ENCODE peak calls at places on chromosomes 13 and 19, in four cellular contexts. L is uterus, F is body of pancreas, U is PC-3. T is an unnamed sample.

GRCh38 chr19:56683119-56683518 is 11.6 kb upstream of the ZNF835 start:
- DNase-seq in L (no peak), F (no peak), U (no peak), T (no peak)

GRCh38 chr19:49798574-49798973 is 14.5 kb downstream of the FUZ start:
- DNase-seq in L (no peak), F (no peak), U (no peak), T (no peak)

GRCh38 chr19:46954502-46955004 is 65.1 kb upstream of the NPAS1 start:
- DNase-seq in L (no peak), F (no peak), U (no peak), T (no peak)

GRCh38 chr13:93146584-93147292 is 79.9 kb upstream of the GPC6 start:
- DNase-seq in L (no peak), F (no peak), U (peak), T (peak)

GRCh38 chr13:112626124-112626523 is 38.2 kb upstream of the TUBGCP3 start:
- DNase-seq in L (no peak), F (no peak), U (no peak), T (no peak)

GRCh38 chr19:37361994-37362393 is 8.9 kb upstream of the ZNF527 start:
- DNase-seq in L (no peak), F (no peak), U (no peak), T (no peak)

GRCh38 chr13:110116072-110116487 is 190.9 kb downstream of the COL4A1 start:
- DNase-seq in L (peak), F (peak), U (peak), T (no peak)

GRCh38 chr19:49256691-49257090 is 68.3 kb downstream of the SLC6A16 start:
- DNase-seq in L (no peak), F (no peak), U (no peak), T (no peak)

GRCh38 chr13:31409678-31410356 is 210.0 kb downstream of the B3GLCT start:
- DNase-seq in L (no peak), F (no peak), U (peak), T (no peak)

GRCh38 chr19:34316741-34317241 is 48.2 kb upstream of the GPI start:
- DNase-seq in L (no peak), F (no peak), U (peak), T (no peak)

GRCh38 chr19:49017666-49018351 is 918 bp upstream of the LHB start:
- DNase-seq in L (peak), F (peak), U (peak), T (no peak)

GRCh38 chr13:59364508-59365187 is 799.1 kb downstream of the DIAPH3 start:
- DNase-seq in L (no peak), F (no peak), U (no peak), T (no peak)

GRCh38 chr13:32993109-32993508 is 23.1 kb upstream of the KL start:
- DNase-seq in L (no peak), F (no peak), U (no peak), T (no peak)

GRCh38 chr13:94707400-94708021 is 4.8 kb downstream of the SOX21 start:
- DNase-seq in L (no peak), F (no peak), U (no peak), T (no peak)

GRCh38 chr19:18629166-18630088 is 7.4 kb upstream of the KLHL26 start:
- DNase-seq in L (no peak), F (peak), U (no peak), T (no peak)

GRCh38 chr19:35254341-35255297 is 5.8 kb downstream of the LSR start:
- DNase-seq in L (no peak), F (no peak), U (no peak), T (no peak)

GRCh38 chr13:88103824-88104223 is 432.7 kb downstream of the SLITRK5 start:
- DNase-seq in L (no peak), F (no peak), U (no peak), T (no peak)

GRCh38 chr13:36158606-36159005 is 27.4 kb upstream of the DCLK1 start:
- DNase-seq in L (no peak), F (no peak), U (peak), T (no peak)

GRCh38 chr13:51083706-51084105 is 27.4 kb downstream of the C13orf42 start:
- DNase-seq in L (no peak), F (no peak), U (no peak), T (no peak)

GRCh38 chr19:12947702-12948596 is 2.3 kb downstream of the RAD23A start:
- DNase-seq in L (no peak), F (no peak), U (no peak), T (no peak)

GRCh38 chr13:67140006-67140405 is 90.1 kb downstream of the PCDH9 start:
- DNase-seq in L (no peak), F (no peak), U (no peak), T (no peak)

GRCh38 chr13:44715287-44716224 is 139.4 kb upstream of the TSC22D1 start:
- DNase-seq in L (no peak), F (no peak), U (peak), T (peak)

GRCh38 chr19:13935765-13936486 is 2.3 kb downstream of the PODNL1 start:
- DNase-seq in L (no peak), F (no peak), U (no peak), T (no peak)

GRCh38 chr13:66210677-66211076 is 1019.5 kb downstream of the PCDH9 start:
- DNase-seq in L (no peak), F (no peak), U (peak), T (peak)

GRCh38 chr13:26518433-26519084 is 38.9 kb upstream of the WASF3 start:
- DNase-seq in L (no peak), F (no peak), U (no peak), T (no peak)

GRCh38 chr19:9799162-9799561 is 19.7 kb downstream of the FBXL12 start:
- DNase-seq in L (no peak), F (no peak), U (no peak), T (no peak)

GRCh38 chr19:29643361-29643935 is 21.8 kb upstream of the PLEKHF1 start:
- DNase-seq in L (no peak), F (no peak), U (no peak), T (no peak)

GRCh38 chr13:86870388-86870966 is 800.7 kb upstream of the SLITRK5 start:
- DNase-seq in L (no peak), F (no peak), U (peak), T (no peak)

GRCh38 chr13:112588490-112589297 is 741 bp upstream of the TUBGCP3 start:
- DNase-seq in L (no peak), F (peak), U (no peak), T (no peak)

GRCh38 chr19:2289714-2290435 is 7.9 kb upstream of the PEAK3 start:
- DNase-seq in L (no peak), F (no peak), U (no peak), T (no peak)

GRCh38 chr19:888615-889385 is 4.2 kb downstream of the MED16 start:
- DNase-seq in L (no peak), F (no peak), U (no peak), T (no peak)

GRCh38 chr19:45597425-45598111 is 4.4 kb downstream of the GPR4 start:
- DNase-seq in L (no peak), F (no peak), U (no peak), T (no peak)
- H3K4me3 ChIP-seq in L (no peak), F (no peak), U (peak), T (no peak)

DNA sequence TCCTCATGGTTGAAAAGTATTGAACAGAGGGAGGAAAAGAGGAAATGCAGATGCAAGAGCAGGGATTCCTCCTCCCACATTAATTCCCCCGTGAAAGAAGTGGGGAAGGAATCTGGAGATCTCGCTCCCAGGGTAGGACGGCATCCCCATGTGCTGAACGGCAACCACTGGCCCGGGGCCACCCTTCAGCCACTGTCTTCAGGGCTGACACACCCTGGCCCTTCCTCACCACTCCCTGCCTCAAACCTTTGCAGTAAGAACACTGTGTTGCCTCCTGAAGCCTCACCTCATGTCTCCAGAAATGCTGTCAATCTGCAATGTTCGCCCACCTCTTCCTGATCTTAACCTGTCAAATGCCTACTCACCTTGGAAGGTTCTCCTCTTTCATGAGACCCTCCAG is 10.9 kb upstream of the DOCK9 start:
- DNase-seq in L (no peak), F (no peak), U (no peak), T (no peak)
- TF ChIP-seq CTCF in L (no peak), F (no peak), U (no peak), T (no peak)

DNA sequence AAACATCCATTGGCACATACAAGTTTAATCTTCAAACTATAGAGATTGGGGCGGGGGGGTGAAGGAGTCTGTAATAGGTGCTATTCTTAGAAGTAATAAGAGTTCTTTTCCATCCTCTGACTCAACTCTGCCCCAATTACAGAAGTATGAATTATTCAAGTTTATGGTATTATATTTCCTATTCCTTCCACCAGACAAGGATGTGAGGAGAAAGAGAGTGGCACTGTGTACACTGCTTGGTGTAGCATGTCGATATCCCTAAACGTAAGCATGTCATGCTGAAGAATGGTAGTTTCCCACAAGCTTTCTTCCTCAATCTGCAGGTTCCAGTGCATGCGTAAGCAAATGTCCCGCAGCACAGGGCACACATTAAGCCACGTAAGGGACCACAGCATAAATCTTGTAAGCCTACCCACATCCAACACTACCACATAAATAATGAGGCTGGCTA is 14.1 kb downstream of the BRD4 start:
- DNase-seq in L (no peak), F (no peak), U (no peak), T (no peak)
- H3K4me3 ChIP-seq in L (no peak), F (no peak), U (no peak), T (no peak)

GRCh38 chr13:20492036-20492435 is 33.6 kb downstream of the CRYL1 start:
- DNase-seq in L (no peak), F (no peak), U (peak), T (no peak)

GRCh38 chr13:20492641-20493040 is 33.0 kb downstream of the CRYL1 start:
- DNase-seq in L (no peak), F (no peak), U (peak), T (no peak)

GRCh38 chr13:20487927-20488326 is 37.7 kb downstream of the CRYL1 start:
- DNase-seq in L (no peak), F (no peak), U (no peak), T (no peak)

GRCh38 chr13:20494656-20495055 is 31.0 kb downstream of the CRYL1 start:
- DNase-seq in L (no peak), F (no peak), U (peak), T (no peak)

GRCh38 chr13:20489185-20489820 is 36.4 kb downstream of the CRYL1 start:
- DNase-seq in L (no peak), F (no peak), U (peak), T (no peak)
- TF ChIP-seq CTCF in L (no peak), F (peak), U (peak), T (peak)

GRCh38 chr13:46164661-46165060 is 17.3 kb downstream of the LCP1 start:
- DNase-seq in L (no peak), F (no peak), U (no peak), T (no peak)
- H3K4me3 ChIP-seq in L (no peak), F (no peak), U (no peak), T (no peak)

GRCh38 chr19:4589579-4590410 is 30.3 kb upstream of the SEMA6B start:
- DNase-seq in L (no peak), F (peak), U (peak), T (no peak)
- TF ChIP-seq CTCF in L (no peak), F (peak), U (peak), T (peak)

DNA sequence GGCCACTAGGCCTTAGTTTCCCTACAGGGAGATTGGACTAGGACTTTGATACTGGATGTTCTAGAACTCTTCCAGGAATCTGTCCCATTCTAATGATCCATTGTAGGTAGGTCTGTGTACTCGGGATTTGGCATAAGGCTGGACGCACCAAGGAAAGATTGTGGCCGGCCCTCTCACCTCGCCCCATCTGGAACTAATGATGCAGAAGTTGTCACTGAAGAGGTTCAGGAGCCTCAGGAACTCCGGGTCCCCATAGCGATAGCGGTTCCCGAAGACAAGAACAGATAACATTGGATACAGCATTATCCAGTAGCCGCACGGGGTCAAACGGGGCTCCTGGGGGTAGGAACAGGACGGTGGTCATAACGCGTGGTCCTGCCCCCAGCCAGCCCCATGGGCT is 11.2 kb downstream of the EGLN2 start:
- DNase-seq in L (no peak), F (no peak), U (no peak), T (no peak)
- H3K4me3 ChIP-seq in L (peak), F (no peak), U (no peak), T (no peak)

GRCh38 chr19:42217522-42218442 is at the start of gene DEDD2:
- DNase-seq in L (peak), F (peak), U (peak), T (peak)
- TF ChIP-seq CTCF in L (no peak), F (no peak), U (no peak), T (no peak)

GRCh38 chr19:58500242-58500641 is 11.6 kb downstream of the SLC27A5 start:
- DNase-seq in L (no peak), F (no peak), U (no peak), T (no peak)
- H3K4me3 ChIP-seq in L (no peak), F (no peak), U (no peak), T (peak)

T was measured in AG09309.